ENCODE peak calls at places on chromosome 12, in six cellular contexts. E is IMR-90, U is mesendoderm, F is neuronal stem cell, P is H1, O is mesenchymal stem cell. G is an unnamed sample.

GRCh38 chr12:48072266-48072665 is 33.6 kb downstream of the SENP1 start:
- DNase-seq in E (no peak), U (no peak), F (no peak), P (no peak), O (no peak), G (no peak)

GRCh38 chr12:53217049-53217929 is 10.2 kb upstream of the ITGB7 start:
- DNase-seq in E (no peak), U (peak), F (no peak), P (peak), O (no peak), G (no peak)

GRCh38 chr12:49288412-49288853 is 6.5 kb upstream of the PRPH start:
- DNase-seq in E (peak), U (peak), F (no peak), P (peak), O (peak), G (peak)

GRCh38 chr12:41683513-41683912 is 461.2 kb downstream of the GXYLT1 start:
- DNase-seq in E (no peak), U (no peak), F (no peak), P (no peak), O (no peak), G (no peak)

GRCh38 chr12:132384916-132385315 is 55.5 kb upstream of the GALNT9 start:
- DNase-seq in E (no peak), U (no peak), F (no peak), P (no peak), O (no peak), G (no peak)

GRCh38 chr12:116070420-116070819 is 207.1 kb downstream of the MED13L start:
- DNase-seq in E (no peak), U (no peak), F (no peak), P (no peak), O (no peak), G (peak)

GRCh38 chr12:96510306-96510764 is 21.0 kb downstream of the CFAP54 start:
- DNase-seq in E (peak), U (no peak), F (no peak), P (no peak), O (no peak), G (no peak)

GRCh38 chr12:73110816-73111215 is 838.6 kb downstream of the TRHDE start:
- DNase-seq in E (no peak), U (no peak), F (no peak), P (no peak), O (no peak), G (no peak)

GRCh38 chr12:124433906-124434305 is 133.5 kb downstream of the NCOR2 start:
- DNase-seq in E (no peak), U (no peak), F (no peak), P (no peak), O (no peak), G (no peak)

GRCh38 chr12:79547735-79548347 is 142.9 kb downstream of the PAWR start:
- DNase-seq in E (peak), U (peak), F (peak), P (no peak), O (peak), G (peak)

GRCh38 chr12:27014859-27015729 is 910 bp upstream of the TM7SF3 start:
- DNase-seq in E (no peak), U (peak), F (no peak), P (no peak), O (no peak), G (no peak)

GRCh38 chr12:47860279-47860841 is 40.7 kb upstream of the HDAC7 start:
- DNase-seq in E (no peak), U (no peak), F (no peak), P (no peak), O (no peak), G (no peak)

GRCh38 chr12:109307051-109307450 is 2.0 kb downstream of the FOXN4 start:
- DNase-seq in E (no peak), U (peak), F (no peak), P (no peak), O (no peak), G (no peak)

GRCh38 chr12:94405378-94406116 is 54.1 kb downstream of the CEP83 start:
- DNase-seq in E (no peak), U (no peak), F (no peak), P (no peak), O (peak), G (no peak)

GRCh38 chr12:5204271-5204670 is 160.6 kb downstream of the KCNA5 start:
- DNase-seq in E (no peak), U (peak), F (peak), P (no peak), O (no peak), G (no peak)

GRCh38 chr12:82357845-82358199 is 365 bp downstream of the CCDC59 start:
- DNase-seq in E (no peak), U (no peak), F (no peak), P (no peak), O (no peak), G (no peak)

GRCh38 chr12:618626-619025 is 44.6 kb downstream of the NINJ2 start:
- DNase-seq in E (no peak), U (no peak), F (no peak), P (no peak), O (no peak), G (no peak)

GRCh38 chr12:4201333-4202105 is 72.0 kb upstream of the CCND2 start:
- DNase-seq in E (no peak), U (peak), F (no peak), P (no peak), O (no peak), G (no peak)

GRCh38 chr12:19893514-19893913 is 454.2 kb downstream of the AEBP2 start:
- DNase-seq in E (peak), U (peak), F (no peak), P (no peak), O (peak), G (no peak)

GRCh38 chr12:10031318-10031717 is 836 bp downstream of the CLEC9A start:
- DNase-seq in E (peak), U (peak), F (no peak), P (no peak), O (peak), G (peak)

GRCh38 chr12:109462868-109463692 is 14.0 kb downstream of the KCTD10 start:
- DNase-seq in E (peak), U (peak), F (no peak), P (no peak), O (peak), G (peak)

GRCh38 chr12:843609-844008 is 91.2 kb downstream of the WNK1 start:
- DNase-seq in E (peak), U (no peak), F (no peak), P (no peak), O (no peak), G (no peak)

GRCh38 chr12:46160081-46160980 is 108.5 kb downstream of the SLC38A1 start:
- DNase-seq in E (peak), U (no peak), F (no peak), P (no peak), O (peak), G (peak)
- H3K4me3 ChIP-seq in E (no peak), U (no peak), F (no peak), P (no peak), O (no peak), G (no peak)

GRCh38 chr12:6925543-6926279 is 2.0 kb upstream of the ATN1 start:
- DNase-seq in E (peak), U (peak), F (peak), P (peak), O (peak), G (no peak)
- H2BK5ac ChIP-seq in E (peak), U (peak), F (peak), P (peak), O (peak), G (peak)

GRCh38 chr12:121133838-121134237 is 1.2 kb downstream of the P2RX7 start:
- DNase-seq in E (no peak), U (no peak), F (no peak), P (no peak), O (no peak), G (no peak)
- H3K4me3 ChIP-seq in E (no peak), U (no peak), F (no peak), P (no peak), O (peak), G (no peak)

DNA sequence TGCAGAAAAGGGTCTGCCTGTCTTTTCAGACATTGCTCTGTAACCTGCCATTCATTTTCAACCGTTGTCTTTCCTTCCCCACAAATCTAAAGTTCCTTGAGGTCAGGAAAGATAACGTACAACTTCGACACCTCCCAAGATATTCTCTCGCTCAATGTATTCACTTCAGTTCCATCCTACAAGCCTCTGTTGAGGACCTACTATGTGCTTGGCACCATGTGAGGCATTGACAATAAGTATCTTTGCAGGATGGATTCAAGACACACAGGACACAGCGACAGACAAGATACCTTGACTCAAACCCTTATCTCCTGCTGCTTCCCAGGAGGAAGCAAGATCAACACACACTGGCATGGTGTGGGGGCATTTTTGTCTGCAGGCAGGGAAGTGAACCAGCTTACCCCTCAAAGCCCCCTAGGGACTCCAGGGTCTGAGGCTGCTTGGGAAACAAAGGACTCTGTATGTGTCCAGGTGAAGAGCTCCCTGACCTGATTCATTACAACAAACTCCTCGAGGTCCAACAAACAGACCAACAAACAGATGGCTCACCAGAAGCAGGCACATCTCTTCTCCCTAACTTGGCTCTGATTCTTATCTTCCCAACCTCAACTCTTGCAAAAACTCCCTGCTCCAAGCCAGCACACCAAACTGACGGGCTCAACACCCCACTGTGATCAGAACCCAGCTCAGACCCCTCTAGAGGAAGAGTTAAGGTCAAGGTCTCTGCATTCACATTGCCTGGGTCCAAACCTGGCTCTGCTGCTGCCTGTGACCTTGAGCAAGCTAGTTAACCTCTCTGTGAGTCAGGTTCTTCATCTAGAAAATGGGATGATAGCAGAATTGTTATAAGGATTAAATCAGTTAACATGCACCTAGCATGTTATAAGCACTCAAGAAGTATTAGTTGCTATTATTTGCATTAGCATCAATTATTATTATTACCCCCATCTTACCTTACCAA is 6.3 kb downstream of the NUAK1 start:
- DNase-seq in E (no peak), U (peak), F (no peak), P (no peak), O (no peak), G (no peak)
- H2BK5ac ChIP-seq in E (no peak), U (peak), F (no peak), P (peak), O (no peak), G (peak)

GRCh38 chr12:70719672-70720420 is 82.6 kb upstream of the PTPRB start:
- DNase-seq in E (peak), U (peak), F (peak), P (peak), O (peak), G (no peak)
- H3K4me3 ChIP-seq in E (peak), U (no peak), F (no peak), P (peak), O (peak), G (no peak)

DNA sequence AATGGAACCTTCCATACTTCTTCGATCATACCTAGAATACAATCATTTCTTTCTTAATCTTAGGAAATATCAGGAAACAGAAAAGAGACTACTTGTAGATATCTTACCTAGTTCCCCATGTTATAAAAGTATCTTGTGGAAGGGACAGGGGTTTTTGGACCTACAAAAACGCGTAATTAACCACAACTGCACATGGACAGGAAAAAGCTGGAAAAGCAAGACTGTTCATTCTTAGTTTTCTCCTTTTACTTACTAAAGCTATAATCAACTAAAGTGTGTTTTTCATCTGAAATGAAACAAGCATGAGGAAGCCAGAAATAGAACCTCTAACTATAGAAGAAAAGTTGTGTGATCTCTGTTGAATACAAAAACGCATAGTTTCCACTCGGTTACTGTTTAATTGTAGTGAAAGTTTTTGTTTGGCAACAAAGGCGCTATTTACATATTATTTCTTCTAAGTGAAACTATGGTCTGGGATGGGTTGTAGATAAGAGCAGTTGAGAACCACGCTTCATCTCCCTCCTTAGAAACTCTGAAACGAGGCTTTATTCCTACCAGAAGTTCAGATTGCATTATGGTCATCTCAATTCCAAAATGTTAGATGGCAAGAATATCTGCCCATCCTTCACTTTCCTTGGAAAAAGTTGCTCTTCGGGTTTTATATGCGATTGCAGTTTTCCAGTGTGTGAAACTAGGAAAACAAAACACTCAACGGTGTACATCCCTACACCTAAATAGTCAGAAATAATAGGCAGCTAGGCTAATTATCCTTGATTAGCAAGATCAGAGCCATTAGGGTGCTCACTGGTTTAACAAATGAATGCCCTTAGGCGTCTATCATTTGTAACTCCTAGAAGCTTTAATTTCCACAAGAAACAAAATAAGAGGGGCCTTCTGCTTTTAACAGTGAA is 1.1 kb downstream of the BCAT1 start:
- DNase-seq in E (no peak), U (peak), F (no peak), P (no peak), O (peak), G (no peak)
- H2BK5ac ChIP-seq in E (peak), U (peak), F (no peak), P (peak), O (no peak), G (peak)

GRCh38 chr12:31922341-31923062 is 36.7 kb upstream of the RESF1 start:
- DNase-seq in E (peak), U (peak), F (no peak), P (no peak), O (peak), G (no peak)

GRCh38 chr12:31928246-31929139 is 30.7 kb upstream of the RESF1 start:
- DNase-seq in E (no peak), U (no peak), F (no peak), P (no peak), O (no peak), G (no peak)

DNA sequence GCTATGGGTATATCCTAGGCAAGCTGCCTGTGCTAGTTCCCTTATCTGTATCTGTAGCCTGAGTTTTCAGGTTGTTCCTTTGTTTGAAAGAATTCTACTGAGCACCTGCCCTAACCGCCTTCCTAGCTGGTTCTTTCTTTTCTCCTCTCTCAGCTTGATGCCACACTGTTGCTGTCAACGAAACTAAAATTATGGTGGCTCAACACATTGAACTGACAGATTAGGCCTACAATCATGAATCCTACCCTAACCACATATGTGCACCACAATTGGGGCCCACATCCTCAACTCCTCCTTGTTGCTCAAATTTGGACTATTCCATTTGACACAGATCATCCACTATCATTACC is 36.2 kb upstream of the RESF1 start:
- DNase-seq in E (no peak), U (peak), F (no peak), P (no peak), O (no peak), G (no peak)
- H3K4me3 ChIP-seq in E (no peak), U (no peak), F (no peak), P (no peak), O (peak), G (no peak)

DNA sequence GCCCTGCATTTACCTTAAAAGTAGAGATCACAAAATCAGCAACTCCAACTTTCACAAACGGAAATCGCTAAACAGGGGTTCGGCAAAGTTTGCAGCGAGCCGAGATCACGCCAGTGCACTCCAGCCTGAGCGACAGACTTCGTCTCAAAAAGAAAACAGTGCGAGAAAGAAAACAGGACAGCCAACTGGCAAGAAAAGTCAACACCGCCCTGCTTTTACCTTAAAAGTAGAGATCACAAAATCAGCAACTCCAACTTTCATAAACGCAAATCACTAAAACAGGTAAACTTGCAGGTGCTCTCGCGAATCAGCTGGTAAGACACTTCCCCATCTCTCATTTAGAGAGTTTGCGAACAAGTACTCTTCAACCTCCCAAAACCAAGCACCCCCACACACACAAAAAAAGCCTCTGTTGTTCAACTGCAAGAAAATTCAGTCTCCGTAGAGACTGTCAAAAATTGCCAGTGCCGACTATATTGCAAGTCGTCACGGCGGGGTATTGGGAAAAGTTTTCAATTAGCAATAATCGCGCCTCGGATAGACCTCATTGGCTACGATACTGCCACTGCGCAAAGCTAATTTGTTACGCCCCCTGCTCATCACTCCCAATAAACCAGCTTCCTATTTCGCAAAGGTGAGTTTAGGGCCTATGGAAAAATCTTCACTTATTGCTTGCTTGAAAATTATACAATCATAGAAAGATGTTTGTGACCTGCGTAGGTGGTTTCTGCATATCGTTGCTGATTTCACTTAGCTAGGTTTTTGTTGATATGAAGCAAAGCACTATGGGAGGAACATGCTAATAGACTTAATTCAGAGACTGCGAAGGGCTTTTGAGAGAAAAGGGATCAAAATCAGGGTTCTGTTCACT is at the start of gene RNU4-1:
- DNase-seq in E (peak), U (peak), F (peak), P (peak), O (peak), G (peak)
- H2BK5ac ChIP-seq in E (peak), U (peak), F (peak), P (peak), O (peak), G (peak)

GRCh38 chr12:111033281-111034147 is 113.1 kb upstream of the MYL2 start:
- DNase-seq in E (no peak), U (peak), F (peak), P (peak), O (no peak), G (no peak)

GRCh38 chr12:111031956-111032919 is 111.9 kb upstream of the MYL2 start:
- DNase-seq in E (no peak), U (no peak), F (no peak), P (no peak), O (no peak), G (no peak)

GRCh38 chr12:111035578-111036301 is 115.4 kb upstream of the MYL2 start:
- DNase-seq in E (no peak), U (peak), F (peak), P (peak), O (no peak), G (no peak)

GRCh38 chr12:111034911-111035577 is 114.7 kb upstream of the MYL2 start:
- DNase-seq in E (no peak), U (peak), F (peak), P (peak), O (no peak), G (peak)

DNA sequence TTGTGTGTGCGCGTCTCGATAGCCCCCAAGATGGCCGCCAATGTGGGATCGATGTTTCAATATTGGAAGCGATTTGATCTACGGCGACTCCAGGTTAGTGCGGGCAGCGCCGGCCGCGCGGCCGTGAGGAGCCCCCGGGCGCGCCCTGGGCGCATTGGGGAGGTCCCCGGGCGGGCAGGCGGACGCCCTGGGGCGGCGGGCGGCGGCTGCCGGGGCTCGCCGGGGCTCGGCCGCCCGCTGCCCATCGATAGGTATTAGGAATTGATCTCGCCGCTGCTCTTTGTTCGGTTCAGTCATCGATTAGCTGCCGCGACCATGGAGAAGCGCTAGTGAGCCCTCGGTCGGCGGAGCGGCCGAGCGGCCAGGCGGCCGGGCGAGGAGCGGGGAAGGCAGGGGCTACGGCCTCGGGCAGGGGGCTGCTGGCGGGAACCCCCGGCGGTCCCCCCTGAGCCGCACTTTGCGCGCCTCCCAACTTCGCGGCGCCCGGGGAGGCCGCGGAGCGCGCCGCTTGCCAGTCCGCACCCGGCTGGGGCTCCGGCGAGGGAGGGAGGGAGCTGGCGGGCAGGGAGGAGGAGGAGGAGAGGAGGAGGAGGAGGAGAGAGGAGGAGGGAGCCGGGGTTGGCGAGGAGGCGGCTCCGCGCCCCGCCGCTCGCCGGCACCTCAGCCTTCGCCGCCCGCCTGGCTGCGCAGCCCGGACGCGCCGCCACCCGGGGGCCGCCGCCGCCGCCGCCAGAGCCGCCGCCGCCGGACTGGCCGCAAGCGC is 114.0 kb upstream of the MYL2 start:
- DNase-seq in E (no peak), U (peak), F (peak), P (peak), O (no peak), G (no peak)
- H3K4me3 ChIP-seq in E (no peak), U (peak), F (peak), P (peak), O (no peak), G (peak)

G was measured in trophoblast cell.